ENCODE peak calls at places on chromosomes 7 and 10, in six cellular contexts. M is K562, U is H1, T is GM12878, L is HCT116, H is HepG2. I is an unnamed sample.

GRCh38 chr10:70370766-70371165 is 11.7 kb downstream of the LRRC20 start:
- DNase-seq in H (no peak), T (no peak), U (no peak), M (no peak), L (no peak), I (no peak)

GRCh38 chr10:30432631-30433285 is 1.2 kb upstream of the MAP3K8 start:
- DNase-seq in M (peak), T (no peak), H (no peak), L (peak), U (no peak), I (no peak)

GRCh38 chr7:2049782-2050510 is 182.8 kb downstream of the MAD1L1 start:
- DNase-seq in T (no peak), M (no peak), L (no peak), H (no peak), U (no peak), I (no peak)

GRCh38 chr10:126387931-126388911 is at the start of gene ADAM12:
- DNase-seq in U (no peak), T (no peak), H (no peak), L (no peak), M (no peak), I (peak)

GRCh38 chr10:130232361-130233360 is 96.5 kb downstream of the GLRX3 start:
- DNase-seq in T (no peak), H (no peak), L (no peak), U (no peak), M (no peak), I (no peak)

GRCh38 chr7:83149466-83149865 is 13.2 kb downstream of the PCLO start:
- DNase-seq in M (no peak), L (no peak), H (no peak), U (no peak), T (no peak), I (no peak)

GRCh38 chr7:24752073-24752800 is 5.0 kb downstream of the GSDME start:
- DNase-seq in U (no peak), H (no peak), M (no peak), L (no peak), T (no peak), I (no peak)

GRCh38 chr10:126242352-126243260 is 145.7 kb downstream of the ADAM12 start:
- DNase-seq in T (no peak), M (no peak), L (no peak), H (no peak), U (no peak), I (no peak)

GRCh38 chr7:49780953-49781352 is 7.5 kb downstream of the VWC2 start:
- DNase-seq in U (no peak), M (no peak), L (no peak), H (no peak), T (no peak), I (no peak)

GRCh38 chr10:42970451-42971250 is 106.2 kb upstream of the RET start:
- DNase-seq in U (no peak), T (no peak), M (no peak), L (no peak), H (no peak), I (peak)

GRCh38 chr10:119393019-119393418 is 149.5 kb downstream of the RGS10 start:
- DNase-seq in L (no peak), U (no peak), T (no peak), M (no peak), H (no peak), I (no peak)

GRCh38 chr7:585229-585711 is 65.6 kb upstream of the PDGFA start:
- DNase-seq in L (no peak), U (no peak), M (peak), H (no peak), T (peak), I (no peak)

GRCh38 chr7:35729061-35729783 is 34.3 kb upstream of the HERPUD2 start:
- DNase-seq in U (no peak), L (no peak), T (peak), M (no peak), H (no peak), I (no peak)

GRCh38 chr7:118870187-118870586 is 645.7 kb downstream of the ANKRD7 start:
- DNase-seq in H (peak), L (peak), M (no peak), U (no peak), T (no peak), I (no peak)

GRCh38 chr10:75397571-75397921 is 4.0 kb downstream of the ZNF503 start:
- DNase-seq in T (no peak), H (no peak), U (no peak), L (no peak), M (no peak), I (no peak)

GRCh38 chr10:93695720-93696119 is 6.7 kb downstream of the FRA10AC1 start:
- DNase-seq in U (no peak), L (no peak), H (no peak), T (no peak), M (no peak), I (no peak)

GRCh38 chr7:50056131-50056530 is 36.9 kb downstream of the ZPBP start:
- DNase-seq in T (no peak), U (no peak), L (no peak), M (no peak), H (no peak), I (no peak)

GRCh38 chr10:7391748-7392147 is 19.1 kb downstream of the SFMBT2 start:
- DNase-seq in M (no peak), H (no peak), U (no peak), T (no peak), L (no peak), I (no peak)

GRCh38 chr10:1957057-1957456 is 219.7 kb upstream of the ADARB2 start:
- DNase-seq in H (no peak), L (no peak), T (no peak), U (no peak), M (no peak), I (no peak)

GRCh38 chr7:76125560-76125959 is 76.1 kb upstream of the SRRM3 start:
- DNase-seq in L (no peak), M (no peak), U (no peak), T (no peak), H (no peak), I (no peak)

GRCh38 chr10:78777466-78778256 is 291.1 kb upstream of the ZMIZ1 start:
- DNase-seq in H (no peak), T (no peak), U (no peak), L (no peak), M (no peak), I (no peak)

GRCh38 chr7:16278167-16278787 is 143.1 kb downstream of the CRPPA start:
- DNase-seq in U (no peak), H (no peak), L (no peak), T (no peak), M (no peak), I (no peak)

GRCh38 chr10:34933676-34934075 is 118.6 kb upstream of the PARD3 start:
- DNase-seq in M (no peak), H (no peak), U (no peak), L (no peak), T (no peak), I (no peak)

GRCh38 chr7:127114739-127115265 is 137.9 kb downstream of the GRM8 start:
- DNase-seq in U (no peak), L (no peak), H (no peak), M (no peak), T (no peak), I (no peak)

GRCh38 chr7:17239046-17239445 is 59.4 kb upstream of the AHR start:
- DNase-seq in M (no peak), L (no peak), T (no peak), U (no peak), H (no peak), I (no peak)

GRCh38 chr10:133114726-133115452 is 27.2 kb downstream of the ADGRA1 start:
- DNase-seq in T (no peak), M (no peak), U (no peak), H (no peak), L (no peak), I (no peak)

GRCh38 chr7:47453093-47454056 is 128.5 kb downstream of the TNS3 start:
- DNase-seq in H (no peak), L (no peak), M (no peak), U (no peak), T (no peak), I (no peak)

GRCh38 chr7:105664816-105665525 is 83.7 kb upstream of the EFCAB10 start:
- DNase-seq in T (no peak), U (no peak), M (peak), L (peak), H (peak), I (peak)

GRCh38 chr7:110921478-110922210 is 169.3 kb upstream of the LRRN3 start:
- DNase-seq in L (no peak), M (no peak), H (no peak), T (no peak), U (no peak), I (no peak)

GRCh38 chr7:26549281-26549943 is 257.8 kb downstream of the SNX10 start:
- DNase-seq in H (no peak), L (no peak), T (no peak), M (no peak), U (no peak), I (no peak)

GRCh38 chr10:3417096-3417495 is 244.5 kb upstream of the PITRM1 start:
- DNase-seq in M (no peak), U (no peak), T (no peak), L (no peak), H (no peak), I (no peak)

GRCh38 chr7:155921086-155921803 is 109.0 kb upstream of the SHH start:
- DNase-seq in H (no peak), M (no peak), U (no peak), L (no peak), T (no peak), I (no peak)
- TF ChIP-seq ATF3 in H (no peak), M (no peak), U (no peak), L (no peak), T (no peak), I (no peak)

GRCh38 chr10:106267591-106267990 is 896.9 kb downstream of the SORCS1 start:
- DNase-seq in T (no peak), L (no peak), M (no peak), U (no peak), H (no peak), I (no peak)
- TF ChIP-seq ATF3 in T (no peak), L (no peak), M (no peak), U (no peak), H (no peak), I (no peak)

GRCh38 chr10:100655760-100656421 is 89.5 kb upstream of the PAX2 start:
- DNase-seq in L (no peak), U (no peak), T (no peak), H (no peak), M (no peak), I (no peak)

GRCh38 chr10:100659361-100660098 is 85.9 kb upstream of the PAX2 start:
- DNase-seq in U (no peak), L (no peak), M (no peak), H (no peak), T (no peak), I (peak)

GRCh38 chr10:100656479-100656878 is 88.9 kb upstream of the PAX2 start:
- DNase-seq in M (peak), H (no peak), U (no peak), L (no peak), T (no peak), I (peak)

GRCh38 chr10:100660945-100661344 is 84.4 kb upstream of the PAX2 start:
- DNase-seq in H (no peak), M (no peak), T (no peak), L (no peak), U (no peak), I (no peak)

DNA sequence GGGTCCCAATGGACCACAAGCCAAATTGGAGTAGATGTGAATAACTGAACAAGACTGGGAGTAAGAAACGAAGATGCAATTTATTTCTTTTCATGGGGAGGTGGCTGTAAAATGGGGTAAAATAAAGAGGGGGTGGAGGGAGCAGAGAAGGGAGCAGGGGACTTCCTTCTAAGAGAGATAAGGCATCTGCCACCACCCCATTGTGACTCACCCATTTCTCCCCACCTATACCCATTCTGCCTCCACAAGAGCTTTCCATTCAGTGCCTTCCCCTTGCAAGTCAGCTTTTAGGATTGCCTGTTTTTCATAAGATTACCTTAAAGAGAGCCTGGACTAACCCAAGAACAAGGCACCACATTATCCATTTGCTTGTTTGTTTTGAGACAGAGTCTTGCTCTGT is 87.1 kb upstream of the PAX2 start:
- DNase-seq in U (no peak), M (no peak), T (no peak), L (no peak), H (no peak), I (no peak)
- TF ChIP-seq ATF3 in U (no peak), M (no peak), T (no peak), L (no peak), H (no peak), I (no peak)

DNA sequence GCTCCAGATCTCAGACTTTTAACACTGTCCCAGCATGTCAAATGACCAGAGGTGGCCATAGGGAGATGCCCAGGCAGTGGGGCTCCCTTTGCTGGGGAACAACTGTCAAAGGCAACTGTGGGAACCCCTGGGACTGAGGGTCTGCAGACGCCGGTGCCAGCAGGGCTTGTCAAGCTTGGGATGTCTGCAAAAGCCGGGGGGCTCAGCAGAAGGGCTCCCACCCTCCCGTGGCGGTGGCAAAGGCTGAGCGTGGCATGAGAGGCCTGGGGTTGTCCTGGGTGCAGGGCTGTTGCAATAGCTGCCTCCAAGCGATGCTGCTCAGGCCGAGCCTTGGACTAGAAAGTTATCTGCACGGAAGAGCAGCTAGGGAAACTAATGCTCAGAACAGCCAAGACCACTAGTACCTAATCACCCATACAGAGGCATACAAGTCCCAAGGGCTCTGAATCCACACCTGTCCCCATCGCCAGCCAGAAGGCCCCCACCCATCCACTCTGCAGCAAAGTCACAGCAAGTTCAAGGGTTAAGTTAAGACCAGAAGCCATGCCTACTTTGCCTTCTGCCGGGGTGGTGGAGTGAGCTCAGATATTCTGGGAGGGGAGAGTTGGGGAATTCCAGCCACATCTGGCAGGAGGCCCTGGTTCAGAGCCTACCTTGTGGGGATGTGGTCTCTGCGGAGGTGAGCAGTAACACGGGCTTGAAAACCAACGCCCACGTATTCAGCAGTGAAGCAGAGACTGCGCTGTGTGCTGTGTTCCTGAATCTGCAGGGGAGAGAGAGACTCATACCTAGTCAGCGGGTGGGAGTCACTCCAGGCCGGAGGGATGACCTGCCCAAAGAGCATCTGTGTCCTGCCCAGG is 4.6 kb downstream of the SH2B2 start:
- DNase-seq in T (peak), U (no peak), L (no peak), M (peak), H (no peak), I (no peak)
- TF ChIP-seq ATF3 in T (no peak), U (no peak), L (no peak), M (no peak), H (no peak), I (no peak)

DNA sequence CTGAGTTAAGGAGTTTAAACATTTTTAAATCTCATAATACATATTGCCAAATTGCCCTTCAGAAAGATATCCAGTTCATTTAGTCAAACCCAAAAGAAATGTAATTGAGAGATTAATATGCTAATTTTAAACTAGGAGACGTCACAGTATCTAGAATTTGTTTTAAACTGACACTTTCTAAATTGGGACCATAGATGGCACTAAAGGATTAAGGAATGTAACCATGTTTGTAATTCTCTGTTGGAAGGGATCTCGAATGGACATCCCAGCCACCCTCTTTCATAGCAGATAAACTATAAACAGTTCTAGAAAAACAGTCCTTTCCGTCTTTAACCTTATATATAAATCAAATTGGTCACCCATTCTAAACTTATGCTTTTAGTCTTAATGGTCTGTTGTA is 30.0 kb upstream of the SAMD9L start:
- DNase-seq in H (no peak), M (no peak), T (no peak), L (no peak), U (no peak), I (no peak)
- TF ChIP-seq ATF3 in H (no peak), M (no peak), T (no peak), L (no peak), U (no peak), I (no peak)

GRCh38 chr7:53113424-53113823 is 78.0 kb downstream of the POM121L12 start:
- DNase-seq in H (no peak), L (no peak), T (no peak), M (no peak), U (no peak), I (no peak)

GRCh38 chr7:53111061-53111460 is 75.6 kb downstream of the POM121L12 start:
- DNase-seq in M (no peak), T (no peak), U (no peak), H (no peak), L (no peak), I (no peak)

DNA sequence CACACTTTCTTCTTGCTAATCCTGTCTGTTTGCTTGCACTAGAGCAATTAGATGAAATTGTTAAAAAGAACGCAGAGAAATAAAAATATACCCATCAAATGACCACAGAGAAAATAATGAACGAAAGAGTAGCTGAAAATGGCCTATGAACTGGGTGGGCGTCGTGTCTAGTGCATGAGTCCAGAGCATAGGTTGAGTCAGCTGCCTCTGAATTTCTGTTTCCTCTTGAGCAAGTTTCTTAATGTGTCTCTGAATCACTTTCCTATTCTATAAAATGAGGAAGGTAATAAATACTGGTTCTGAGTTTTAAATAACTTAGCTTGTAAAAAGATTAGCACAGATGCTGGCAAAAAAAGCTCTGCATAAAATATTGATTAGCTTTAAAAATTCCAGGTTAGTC is 75.0 kb downstream of the POM121L12 start:
- DNase-seq in M (no peak), H (no peak), T (no peak), L (no peak), U (no peak), I (no peak)
- TF ChIP-seq ATF3 in M (no peak), H (no peak), T (no peak), L (no peak), U (no peak), I (no peak)

GRCh38 chr7:129665013-129665401 is 53.5 kb downstream of the NRF1 start:
- DNase-seq in U (peak), T (no peak), L (peak), M (no peak), H (no peak), I (peak)
- TF ChIP-seq ATF3 in U (no peak), T (no peak), L (no peak), M (no peak), H (no peak), I (no peak)

GRCh38 chr10:37762287-37762686 is 95.1 kb downstream of the ZNF248 start:
- DNase-seq in L (no peak), H (peak), T (no peak), M (no peak), U (no peak), I (no peak)
- TF ChIP-seq ATF3 in L (no peak), H (no peak), T (no peak), M (no peak), U (no peak), I (no peak)

GRCh38 chr7:137934941-137935848 is 66.7 kb downstream of the CREB3L2 start:
- DNase-seq in T (peak), H (no peak), L (no peak), U (no peak), M (no peak), I (no peak)
- TF ChIP-seq ATF3 in T (no peak), H (no peak), L (no peak), U (no peak), M (no peak), I (no peak)